ENCODE peak calls at places on chromosomes 12 and 14, in eight cellular contexts. One of them, this sample, is unnamed.
A peak's percentile ranks its signal among the peaks of the same experiment; 100 is the strongest.

GRCh38 chr12:182381-182883 is 31.5 kb downstream of the SLC6A12 start:
- DNase-seq in lower lobe of right lung: peak; percentile 34
- DNase-seq in cardiac muscle cell: no peak
- DNase-seq in breast epithelium: no peak
- DNase-seq in mammary epithelial cell: peak; percentile 55
- DNase-seq in kidney: no peak
- DNase-seq in A549: peak; percentile 67
- DNase-seq in astrocyte: peak; percentile 75
- DNase-seq in this sample: peak; percentile 70

GRCh38 chr14:91163316-91163715 is 49.4 kb downstream of the DGLUCY start:
- DNase-seq in lower lobe of right lung: no peak
- DNase-seq in cardiac muscle cell: no peak
- DNase-seq in breast epithelium: no peak
- DNase-seq in mammary epithelial cell: no peak
- DNase-seq in kidney: no peak
- DNase-seq in A549: no peak
- DNase-seq in astrocyte: no peak
- DNase-seq in this sample: no peak

GRCh38 chr12:1670815-1671268 is 20.0 kb upstream of the ADIPOR2 start:
- DNase-seq in lower lobe of right lung: no peak
- DNase-seq in cardiac muscle cell: no peak
- DNase-seq in breast epithelium: no peak
- DNase-seq in mammary epithelial cell: peak; percentile 40
- DNase-seq in kidney: no peak
- DNase-seq in A549: no peak
- DNase-seq in astrocyte: no peak
- DNase-seq in this sample: no peak

GRCh38 chr14:104460920-104461651 is 118.5 kb upstream of the C14orf180 start:
- DNase-seq in lower lobe of right lung: peak; percentile 43
- DNase-seq in cardiac muscle cell: peak; percentile 38
- DNase-seq in breast epithelium: no peak
- DNase-seq in mammary epithelial cell: no peak
- DNase-seq in kidney: peak; percentile 65
- DNase-seq in A549: no peak
- DNase-seq in astrocyte: no peak
- DNase-seq in this sample: no peak

GRCh38 chr12:110669193-110669502 is 19.8 kb downstream of the HVCN1 start:
- DNase-seq in lower lobe of right lung: no peak
- DNase-seq in cardiac muscle cell: no peak
- DNase-seq in breast epithelium: no peak
- DNase-seq in mammary epithelial cell: no peak
- DNase-seq in kidney: peak; percentile 51
- DNase-seq in A549: no peak
- DNase-seq in astrocyte: no peak
- DNase-seq in this sample: no peak

GRCh38 chr12:56081393-56082347 is 1.7 kb downstream of the ERBB3 start:
- DNase-seq in lower lobe of right lung: no peak
- DNase-seq in cardiac muscle cell: peak; percentile 25
- DNase-seq in breast epithelium: no peak
- DNase-seq in mammary epithelial cell: no peak
- DNase-seq in kidney: no peak
- DNase-seq in A549: no peak
- DNase-seq in astrocyte: no peak
- DNase-seq in this sample: no peak

GRCh38 chr14:63323148-63323547 is 4.4 kb upstream of the GPHB5 start:
- DNase-seq in lower lobe of right lung: no peak
- DNase-seq in cardiac muscle cell: no peak
- DNase-seq in breast epithelium: no peak
- DNase-seq in mammary epithelial cell: peak; percentile 32
- DNase-seq in kidney: no peak
- DNase-seq in A549: no peak
- DNase-seq in astrocyte: no peak
- DNase-seq in this sample: no peak

GRCh38 chr14:52877628-52878027 is 73.2 kb downstream of the FERMT2 start:
- DNase-seq in lower lobe of right lung: no peak
- DNase-seq in cardiac muscle cell: peak; percentile 10
- DNase-seq in breast epithelium: no peak
- DNase-seq in mammary epithelial cell: no peak
- DNase-seq in kidney: no peak
- DNase-seq in A549: no peak
- DNase-seq in astrocyte: peak; percentile 76
- DNase-seq in this sample: no peak

GRCh38 chr12:96360550-96360949 is 39.7 kb downstream of the CDK17 start:
- DNase-seq in lower lobe of right lung: no peak
- DNase-seq in cardiac muscle cell: no peak
- DNase-seq in breast epithelium: no peak
- DNase-seq in mammary epithelial cell: no peak
- DNase-seq in kidney: no peak
- DNase-seq in A549: no peak
- DNase-seq in astrocyte: no peak
- DNase-seq in this sample: no peak

GRCh38 chr14:68977741-68978549 is 1.2 kb downstream of the ACTN1 start:
- DNase-seq in lower lobe of right lung: peak; percentile 81
- DNase-seq in cardiac muscle cell: peak; percentile 74
- DNase-seq in breast epithelium: peak; percentile 93
- DNase-seq in mammary epithelial cell: peak; percentile 84
- DNase-seq in kidney: peak; percentile 93
- DNase-seq in A549: peak; percentile 67
- DNase-seq in astrocyte: peak; percentile 92
- DNase-seq in this sample: peak; percentile 74

GRCh38 chr12:3681595-3681921 is 71.4 kb downstream of the CRACR2A start:
- DNase-seq in lower lobe of right lung: no peak
- DNase-seq in cardiac muscle cell: no peak
- DNase-seq in breast epithelium: no peak
- DNase-seq in mammary epithelial cell: no peak
- DNase-seq in kidney: no peak
- DNase-seq in A549: no peak
- DNase-seq in astrocyte: no peak
- DNase-seq in this sample: no peak

GRCh38 chr12:3673960-3674708 is 78.8 kb downstream of the CRACR2A start:
- DNase-seq in lower lobe of right lung: no peak
- DNase-seq in cardiac muscle cell: no peak
- DNase-seq in breast epithelium: no peak
- DNase-seq in mammary epithelial cell: no peak
- DNase-seq in kidney: no peak
- DNase-seq in A549: no peak
- DNase-seq in astrocyte: no peak
- DNase-seq in this sample: no peak

GRCh38 chr12:3679831-3680230 is 73.1 kb downstream of the CRACR2A start:
- DNase-seq in lower lobe of right lung: no peak
- DNase-seq in cardiac muscle cell: no peak
- DNase-seq in breast epithelium: no peak
- DNase-seq in mammary epithelial cell: no peak
- DNase-seq in kidney: no peak
- DNase-seq in A549: no peak
- DNase-seq in astrocyte: no peak
- DNase-seq in this sample: no peak

GRCh38 chr12:3680919-3681594 is 71.9 kb downstream of the CRACR2A start:
- DNase-seq in lower lobe of right lung: no peak
- DNase-seq in cardiac muscle cell: peak; percentile 59
- DNase-seq in breast epithelium: no peak
- DNase-seq in mammary epithelial cell: peak; percentile 14
- DNase-seq in kidney: no peak
- DNase-seq in A549: no peak
- DNase-seq in astrocyte: no peak
- DNase-seq in this sample: peak; percentile 24

DNA sequence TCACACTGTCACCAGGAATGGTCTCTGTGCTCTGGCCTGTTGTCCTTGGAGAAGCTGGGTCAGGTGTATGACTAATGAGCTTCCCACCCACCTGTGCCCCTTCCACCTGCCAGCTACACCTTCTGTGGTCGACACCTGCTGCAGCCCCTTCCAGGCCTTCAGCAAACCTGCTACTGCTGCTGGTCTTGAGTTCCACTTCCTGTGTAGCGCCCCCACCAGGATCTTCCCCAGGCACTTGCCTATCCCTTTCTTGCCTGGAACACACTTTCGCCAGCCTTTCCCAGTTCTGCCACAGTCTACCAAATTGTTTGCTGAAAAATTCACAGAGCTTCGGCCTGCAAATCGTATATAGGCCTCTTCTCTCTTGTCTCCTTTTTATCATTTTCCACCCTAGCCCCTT is 75.3 kb downstream of the CRACR2A start:
- DNase-seq in lower lobe of right lung: no peak
- DNase-seq in cardiac muscle cell: no peak
- DNase-seq in breast epithelium: no peak
- DNase-seq in mammary epithelial cell: no peak
- DNase-seq in kidney: no peak
- DNase-seq in A549: no peak
- DNase-seq in astrocyte: no peak
- DNase-seq in this sample: no peak
- TF ChIP-seq CTCF in lower lobe of right lung: no peak
- TF ChIP-seq CTCF in cardiac muscle cell: no peak
- TF ChIP-seq CTCF in breast epithelium: no peak
- TF ChIP-seq CTCF in mammary epithelial cell: no peak
- TF ChIP-seq CTCF in kidney: no peak
- TF ChIP-seq CTCF in A549: no peak
- TF ChIP-seq CTCF in astrocyte: no peak
- TF ChIP-seq CTCF in this sample: peak; percentile 3

GRCh38 chr14:89866458-89866857 is 88.1 kb downstream of the EFCAB11 start:
- DNase-seq in lower lobe of right lung: no peak
- DNase-seq in cardiac muscle cell: no peak
- DNase-seq in breast epithelium: no peak
- DNase-seq in mammary epithelial cell: peak; percentile 37
- DNase-seq in kidney: no peak
- DNase-seq in A549: no peak
- DNase-seq in astrocyte: no peak
- DNase-seq in this sample: no peak
- H3K27ac ChIP-seq in lower lobe of right lung: no peak overlapping the region
- H3K27ac ChIP-seq in cardiac muscle cell: no peak overlapping the region
- H3K27ac ChIP-seq in breast epithelium: no peak overlapping the region
- H3K27ac ChIP-seq in mammary epithelial cell: no peak overlapping the region
- H3K27ac ChIP-seq in kidney: no peak overlapping the region
- H3K27ac ChIP-seq in A549: no peak overlapping the region
- H3K27ac ChIP-seq in astrocyte: no peak overlapping the region
- H3K27ac ChIP-seq in this sample: no peak overlapping the region

GRCh38 chr12:77685112-77685511 is 145.6 kb upstream of the NAV3 start:
- DNase-seq in lower lobe of right lung: no peak
- DNase-seq in cardiac muscle cell: peak; percentile 83
- DNase-seq in breast epithelium: peak; percentile 37
- DNase-seq in mammary epithelial cell: peak; percentile 60
- DNase-seq in kidney: no peak
- DNase-seq in A549: peak; percentile 13
- DNase-seq in astrocyte: peak; percentile 57
- DNase-seq in this sample: peak; percentile 77

GRCh38 chr12:77687346-77687745 is 143.3 kb upstream of the NAV3 start:
- DNase-seq in lower lobe of right lung: no peak
- DNase-seq in cardiac muscle cell: no peak
- DNase-seq in breast epithelium: no peak
- DNase-seq in mammary epithelial cell: no peak
- DNase-seq in kidney: no peak
- DNase-seq in A549: no peak
- DNase-seq in astrocyte: no peak
- DNase-seq in this sample: no peak

GRCh38 chr12:77689510-77690086 is 141.1 kb upstream of the NAV3 start:
- DNase-seq in lower lobe of right lung: no peak
- DNase-seq in cardiac muscle cell: no peak
- DNase-seq in breast epithelium: no peak
- DNase-seq in mammary epithelial cell: no peak
- DNase-seq in kidney: no peak
- DNase-seq in A549: no peak
- DNase-seq in astrocyte: no peak
- DNase-seq in this sample: no peak

GRCh38 chr12:77685906-77686305 is 144.8 kb upstream of the NAV3 start:
- DNase-seq in lower lobe of right lung: no peak
- DNase-seq in cardiac muscle cell: no peak
- DNase-seq in breast epithelium: no peak
- DNase-seq in mammary epithelial cell: no peak
- DNase-seq in kidney: no peak
- DNase-seq in A549: no peak
- DNase-seq in astrocyte: no peak
- DNase-seq in this sample: no peak

DNA sequence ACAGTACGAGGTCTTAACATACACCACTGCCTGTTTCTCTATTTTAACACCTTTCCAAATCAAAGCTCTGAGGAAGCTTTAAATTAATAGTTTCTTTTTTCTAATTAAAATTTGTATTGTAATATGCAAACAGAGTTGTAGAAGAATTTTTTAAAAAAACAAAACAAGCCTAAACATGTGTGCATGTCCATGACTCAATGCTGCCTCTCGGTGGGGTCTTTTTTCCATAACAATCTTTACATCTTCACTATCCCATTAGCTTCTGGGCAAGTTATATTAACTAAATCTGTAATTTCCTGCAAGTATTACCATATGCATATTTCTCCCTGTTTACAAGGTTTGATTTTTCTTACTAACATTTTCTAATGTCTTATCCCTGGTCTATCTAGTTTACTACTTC is 143.9 kb upstream of the NAV3 start:
- DNase-seq in lower lobe of right lung: no peak
- DNase-seq in cardiac muscle cell: peak; percentile 9
- DNase-seq in breast epithelium: no peak
- DNase-seq in mammary epithelial cell: no peak
- DNase-seq in kidney: no peak
- DNase-seq in A549: no peak
- DNase-seq in astrocyte: no peak
- DNase-seq in this sample: peak; percentile 28
- TF ChIP-seq CTCF in lower lobe of right lung: no peak
- TF ChIP-seq CTCF in cardiac muscle cell: no peak
- TF ChIP-seq CTCF in breast epithelium: no peak
- TF ChIP-seq CTCF in mammary epithelial cell: no peak
- TF ChIP-seq CTCF in kidney: no peak
- TF ChIP-seq CTCF in A549: no peak
- TF ChIP-seq CTCF in astrocyte: peak; percentile 31
- TF ChIP-seq CTCF in this sample: peak; percentile 39

GRCh38 chr14:71800878-71801277 is 131.4 kb upstream of the RGS6 start:
- DNase-seq in lower lobe of right lung: no peak
- DNase-seq in cardiac muscle cell: no peak
- DNase-seq in breast epithelium: no peak
- DNase-seq in mammary epithelial cell: no peak
- DNase-seq in kidney: no peak
- DNase-seq in A549: no peak
- DNase-seq in astrocyte: no peak
- DNase-seq in this sample: no peak

GRCh38 chr14:71799831-71800230 is 132.4 kb upstream of the RGS6 start:
- DNase-seq in lower lobe of right lung: no peak
- DNase-seq in cardiac muscle cell: no peak
- DNase-seq in breast epithelium: no peak
- DNase-seq in mammary epithelial cell: no peak
- DNase-seq in kidney: no peak
- DNase-seq in A549: no peak
- DNase-seq in astrocyte: no peak
- DNase-seq in this sample: no peak

DNA sequence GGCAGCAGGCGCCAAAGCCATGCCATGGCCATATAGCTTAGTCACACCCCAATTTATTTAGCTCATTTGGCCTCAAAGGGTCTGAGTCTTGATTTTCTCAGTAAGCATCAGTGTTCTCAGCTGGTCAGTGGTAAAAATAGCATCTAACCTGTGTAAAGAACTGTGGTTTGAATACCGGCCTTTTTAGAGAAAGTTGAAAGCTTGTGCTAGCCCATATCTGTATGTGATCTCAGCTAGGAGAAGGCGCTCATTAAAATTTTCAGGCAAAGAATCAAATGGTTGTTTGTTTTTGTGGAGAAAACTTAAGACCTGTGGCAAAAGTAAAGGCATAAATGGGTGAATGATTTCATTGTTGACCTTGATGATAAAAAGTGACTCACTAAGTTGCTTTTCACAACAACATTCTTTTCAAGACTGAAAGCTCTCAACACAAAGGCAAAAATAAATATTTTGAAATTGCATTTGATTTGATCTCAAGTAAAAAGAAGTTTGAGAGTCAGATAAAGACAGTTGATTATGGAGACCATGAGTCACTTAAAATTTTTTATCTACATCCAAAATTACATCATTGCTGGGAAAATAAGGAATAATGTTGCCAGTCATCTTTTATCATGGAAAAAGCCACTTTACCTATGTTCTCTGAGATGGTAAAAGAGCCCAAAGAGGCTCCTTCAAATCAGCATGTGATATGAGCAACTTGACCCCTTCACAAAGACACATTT is 128.5 kb upstream of the RGS6 start:
- DNase-seq in lower lobe of right lung: no peak
- DNase-seq in cardiac muscle cell: no peak
- DNase-seq in breast epithelium: no peak
- DNase-seq in mammary epithelial cell: peak; percentile 79
- DNase-seq in kidney: no peak
- DNase-seq in A549: peak; percentile 10
- DNase-seq in astrocyte: peak; percentile 84
- DNase-seq in this sample: peak; percentile 13
- H3K27ac ChIP-seq in lower lobe of right lung: no peak overlapping the region
- H3K27ac ChIP-seq in cardiac muscle cell: no peak overlapping the region
- H3K27ac ChIP-seq in breast epithelium: no peak overlapping the region
- H3K27ac ChIP-seq in mammary epithelial cell: no peak overlapping the region
- H3K27ac ChIP-seq in kidney: no peak overlapping the region
- H3K27ac ChIP-seq in A549: peak overlapping the region; percentile 21
- H3K27ac ChIP-seq in astrocyte: peak overlapping the region; percentile 73
- H3K27ac ChIP-seq in this sample: no peak overlapping the region